ENCODE peak calls at places on chromosomes 2 and 18, in nine cellular contexts. G, B, N, X, J, A, I, L and P are unnamed samples. For H3K36me3, the result is how much of the 10 kb centered on the place peaks cover.

GRCh38 chr18:62325806-62326645 is 916 bp downstream of the TNFRSF11A start:
- DNase-seq in L (peak), X (peak), J (peak), B (no peak), I (no peak), N (no peak), A (no peak), G (no peak), P (no peak)

GRCh38 chr2:174121612-174122011 is 126.7 kb downstream of the OLA1 start:
- DNase-seq in A (no peak), L (no peak), X (no peak), I (no peak), B (no peak), G (no peak), J (peak), N (no peak), P (no peak)

GRCh38 chr2:156423674-156424282 is 12.4 kb upstream of the GPD2 start:
- DNase-seq in A (no peak), X (no peak), B (no peak), J (no peak), G (no peak), L (no peak), N (no peak), I (no peak), P (no peak)

GRCh38 chr2:197711576-197711975 is 6.4 kb downstream of the MARS2 start:
- DNase-seq in B (no peak), J (no peak), G (no peak), N (no peak), A (no peak), I (no peak), L (no peak), X (no peak), P (no peak)

GRCh38 chr18:74834424-74835309 is 237.0 kb downstream of the ZNF407 start:
- DNase-seq in J (peak), X (no peak), I (no peak), N (no peak), B (no peak), G (peak), L (peak), A (no peak), P (no peak)

GRCh38 chr18:10973579-10974260 is 175.6 kb downstream of the PIEZO2 start:
- DNase-seq in A (no peak), X (no peak), I (no peak), J (peak), B (no peak), N (no peak), L (no peak), G (no peak), P (no peak)

GRCh38 chr2:88831792-88832248 is 140.3 kb downstream of the RPIA start:
- DNase-seq in L (peak), A (peak), G (peak), J (peak), N (peak), X (peak), I (peak), B (no peak), P (no peak)

GRCh38 chr2:5984946-5985345 is 292.8 kb downstream of the SOX11 start:
- DNase-seq in J (no peak), I (no peak), N (no peak), G (no peak), A (no peak), B (no peak), L (no peak), X (no peak), P (no peak)

GRCh38 chr2:1972428-1972827 is 228.1 kb upstream of the PXDN start:
- DNase-seq in I (no peak), L (no peak), G (no peak), N (no peak), X (peak), J (peak), B (peak), A (no peak), P (no peak)

GRCh38 chr2:240840435-240841060 is 20.5 kb upstream of the KIF1A start:
- DNase-seq in B (peak), I (peak), X (peak), N (no peak), A (peak), L (peak), J (peak), G (peak), P (no peak)

GRCh38 chr2:128520787-128521186 is 202.1 kb upstream of the HS6ST1 start:
- DNase-seq in N (no peak), G (no peak), A (no peak), I (no peak), J (peak), X (no peak), L (peak), B (no peak), P (no peak)

GRCh38 chr18:45328762-45329161 is 286.5 kb upstream of the SLC14A2 start:
- DNase-seq in G (no peak), N (no peak), A (no peak), J (no peak), I (no peak), X (no peak), B (no peak), L (no peak), P (no peak)

GRCh38 chr2:64750001-64750816 is 96.5 kb upstream of the SERTAD2 start:
- DNase-seq in I (peak), G (no peak), J (peak), X (peak), L (peak), A (peak), N (peak), B (peak), P (peak)

GRCh38 chr2:188291617-188292445 is at the start of gene GULP1:
- DNase-seq in J (peak), B (peak), N (peak), G (peak), X (peak), L (peak), A (peak), I (no peak), P (peak)

GRCh38 chr18:78546281-78546680 is 433.3 kb upstream of the SALL3 start:
- DNase-seq in B (no peak), A (no peak), L (no peak), I (no peak), J (no peak), G (no peak), X (no peak), N (no peak), P (no peak)

GRCh38 chr2:192267484-192267883 is 72.8 kb upstream of the TMEFF2 start:
- DNase-seq in B (no peak), A (no peak), G (no peak), N (no peak), J (peak), X (peak), L (no peak), I (no peak), P (no peak)

GRCh38 chr2:241218131-241219029 is 29.9 kb downstream of the ANO7 start:
- DNase-seq in A (peak), L (peak), X (peak), J (peak), I (peak), B (peak), G (peak), N (no peak), P (no peak)

GRCh38 chr2:15220618-15221017 is 340.5 kb downstream of the NBAS start:
- DNase-seq in I (no peak), J (no peak), A (no peak), B (no peak), N (no peak), G (no peak), X (no peak), L (no peak), P (no peak)

GRCh38 chr2:71064754-71065621 is 3.5 kb upstream of the NAGK start:
- DNase-seq in I (peak), A (no peak), B (no peak), N (no peak), X (no peak), L (no peak), G (no peak), J (no peak), P (no peak)

GRCh38 chr2:167294031-167294774 is 405.9 kb downstream of the XIRP2 start:
- DNase-seq in A (no peak), X (peak), L (peak), J (no peak), B (peak), G (no peak), N (no peak), I (no peak), P (no peak)
- H3K4me3 ChIP-seq in A (peak), X (peak), L (peak), J (peak), B (peak), G (no peak), N (peak), I (no peak), P (peak)

GRCh38 chr2:26772064-26773001 is 8.2 kb downstream of the SLC35F6 start:
- DNase-seq in B (peak), N (peak), X (no peak), A (peak), I (no peak), L (no peak), J (peak), G (peak), P (peak)
- H3K27ac ChIP-seq in B (peak), N (peak), X (no peak), A (peak), I (no peak), L (no peak), J (no peak), G (peak), P (peak)

DNA sequence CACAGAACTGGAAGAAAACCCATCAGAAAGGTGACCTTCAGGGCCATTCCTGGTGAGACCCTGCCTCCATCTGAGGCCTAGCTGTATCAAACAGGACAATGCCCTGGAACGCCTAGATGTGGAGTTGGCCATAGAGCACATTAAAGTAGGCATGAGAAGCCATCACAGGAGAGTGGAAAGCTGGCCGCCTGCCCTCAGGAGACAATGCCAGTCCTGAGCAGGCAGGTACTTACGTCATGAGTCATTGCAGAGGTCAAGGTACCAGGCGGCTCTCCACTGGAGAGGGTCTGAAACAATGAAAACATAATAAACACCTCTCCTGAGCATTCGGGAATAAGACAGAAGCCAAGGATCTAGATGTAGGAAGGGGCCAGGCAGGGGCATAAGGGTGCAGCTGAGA is 68.6 kb downstream of the CCDC93 start:
- DNase-seq in J (peak), L (no peak), A (no peak), X (no peak), G (no peak), N (no peak), I (no peak), B (no peak), P (no peak)
- H3K36me3 ChIP-seq in J (half or more), L (half or more), A (half or more), X (under half), G (under half), N (half or more), I (half or more), B (under half), P (under half)

DNA sequence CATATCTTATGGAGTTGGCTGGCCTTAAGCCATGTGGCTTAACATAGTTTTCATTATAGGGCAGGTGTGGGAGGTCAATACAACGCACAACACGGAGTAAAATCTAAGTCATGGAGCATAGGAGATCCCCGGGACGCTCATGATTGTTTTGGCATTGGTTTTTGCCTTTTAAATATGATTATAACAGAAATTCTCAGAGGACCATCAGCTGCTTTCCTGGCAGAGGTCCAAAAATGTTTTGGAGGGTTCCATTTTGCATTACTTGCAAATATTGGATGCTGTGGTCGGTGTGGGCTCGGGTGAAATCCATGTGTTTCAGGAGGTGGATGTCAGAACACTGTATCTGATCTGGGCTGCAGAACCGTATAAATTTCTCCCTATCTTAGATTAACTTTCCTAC is 3.4 kb downstream of the NCOA1 start:
- DNase-seq in L (no peak), N (no peak), B (peak), J (no peak), A (no peak), G (no peak), I (no peak), X (peak), P (no peak)
- H3K4me3 ChIP-seq in L (no peak), N (no peak), B (no peak), J (no peak), A (no peak), G (no peak), I (no peak), X (peak), P (peak)

GRCh38 chr2:111219285-111219684 is 98.6 kb downstream of the BCL2L11 start:
- DNase-seq in L (peak), J (no peak), A (no peak), I (peak), G (no peak), N (no peak), X (no peak), B (no peak), P (no peak)
- H3K27ac ChIP-seq in L (peak), J (no peak), A (no peak), I (no peak), G (no peak), N (no peak), X (no peak), B (no peak), P (no peak)

GRCh38 chr2:178635897-178636296 is 155.6 kb downstream of the PLEKHA3 start:
- DNase-seq in A (no peak), N (no peak), B (no peak), L (no peak), I (no peak), G (no peak), J (no peak), X (no peak), P (no peak)
- H3K36me3 ChIP-seq in A (under half), N (under half), B (under half), L (half or more), I (under half), G (under half), J (under half), X (under half), P (under half)

DNA sequence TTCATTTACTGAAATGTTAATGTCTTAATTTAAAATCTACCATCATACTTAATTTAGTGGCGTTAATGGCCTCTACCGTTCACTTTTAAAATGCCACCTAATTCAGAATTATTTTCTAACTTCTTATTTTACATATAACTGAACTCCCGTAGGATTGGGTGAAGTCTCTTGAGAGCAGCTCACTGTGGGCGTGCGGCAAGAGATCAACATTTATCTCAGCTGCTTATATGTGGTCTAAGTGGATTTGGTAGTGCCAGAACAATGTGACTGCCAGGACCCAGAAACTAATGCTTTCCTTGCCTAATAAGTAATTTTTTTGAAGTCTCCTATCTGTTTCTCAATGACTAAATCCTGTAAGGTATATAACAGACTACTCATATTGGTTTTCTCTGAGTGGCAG is 11.1 kb upstream of the NFE2L2 start:
- DNase-seq in A (no peak), G (no peak), X (peak), N (no peak), J (no peak), L (no peak), B (no peak), I (no peak), P (no peak)
- H3K4me3 ChIP-seq in A (no peak), G (no peak), X (no peak), N (peak), J (no peak), L (no peak), B (no peak), I (no peak), P (no peak)

DNA sequence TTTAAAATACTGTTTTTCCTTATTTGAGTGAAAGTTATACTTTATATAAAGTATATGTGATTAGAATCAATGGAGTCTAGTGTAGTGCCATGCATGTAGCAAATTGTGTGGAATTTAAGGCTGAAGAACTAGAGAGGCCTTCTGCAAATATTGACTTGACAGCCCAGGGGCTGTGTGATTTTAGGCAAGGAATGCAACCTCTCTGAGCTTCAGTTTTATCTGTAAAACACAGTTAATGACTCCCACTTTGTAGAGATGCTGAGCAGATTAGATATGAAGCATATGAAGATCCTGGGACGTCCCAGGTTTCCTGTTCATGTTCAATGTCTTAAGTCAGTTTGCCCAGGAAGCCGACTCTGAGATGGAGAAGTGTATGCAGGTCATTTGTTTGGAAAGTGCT is 83.4 kb upstream of the LTBP1 start:
- DNase-seq in L (no peak), X (no peak), A (no peak), G (no peak), B (no peak), N (no peak), J (no peak), I (no peak), P (no peak)
- H3K27ac ChIP-seq in L (no peak), X (no peak), A (no peak), G (no peak), B (no peak), N (no peak), J (no peak), I (no peak), P (no peak)